ENCODE peak calls at places on chromosome 15, in six cellular contexts. One of them, this sample, is unnamed.

GRCh38 chr15:70722266-70723123 is 40.9 kb downstream of the UACA start:
- DNase-seq in adipocyte: peak
- DNase-seq in HEK293T: no peak
- DNase-seq in IMR-90: peak
- DNase-seq in OCI-LY7: peak
- DNase-seq in GM04503: no peak
- DNase-seq in this sample: peak

GRCh38 chr15:60480888-60481287 is 1.9 kb upstream of the ICE2 start:
- DNase-seq in IMR-90: no peak
- DNase-seq in adipocyte: no peak
- DNase-seq in GM04503: no peak
- DNase-seq in OCI-LY7: no peak
- DNase-seq in HEK293T: no peak
- DNase-seq in this sample: no peak

GRCh38 chr15:55789066-55789660 is 46.2 kb upstream of the PRTG start:
- DNase-seq in IMR-90: no peak
- DNase-seq in OCI-LY7: peak
- DNase-seq in HEK293T: peak
- DNase-seq in GM04503: no peak
- DNase-seq in adipocyte: no peak
- DNase-seq in this sample: peak

GRCh38 chr15:97077930-97078329 is 747.4 kb downstream of the NR2F2 start:
- DNase-seq in HEK293T: peak
- DNase-seq in OCI-LY7: no peak
- DNase-seq in GM04503: no peak
- DNase-seq in IMR-90: no peak
- DNase-seq in adipocyte: no peak
- DNase-seq in this sample: no peak

GRCh38 chr15:60509470-60509869 is 30.5 kb upstream of the ICE2 start:
- DNase-seq in adipocyte: no peak
- DNase-seq in HEK293T: no peak
- DNase-seq in GM04503: no peak
- DNase-seq in OCI-LY7: no peak
- DNase-seq in IMR-90: no peak
- DNase-seq in this sample: no peak

GRCh38 chr15:37218351-37218916 is 118.1 kb upstream of the MEIS2 start:
- DNase-seq in IMR-90: no peak
- DNase-seq in GM04503: no peak
- DNase-seq in HEK293T: no peak
- DNase-seq in OCI-LY7: no peak
- DNase-seq in adipocyte: no peak
- DNase-seq in this sample: peak

GRCh38 chr15:33581032-33581431 is 270.3 kb downstream of the RYR3 start:
- DNase-seq in OCI-LY7: no peak
- DNase-seq in IMR-90: peak
- DNase-seq in adipocyte: peak
- DNase-seq in GM04503: no peak
- DNase-seq in HEK293T: no peak
- DNase-seq in this sample: no peak

GRCh38 chr15:101012326-101013040 is 93.3 kb downstream of the LRRK1 start:
- DNase-seq in OCI-LY7: no peak
- DNase-seq in adipocyte: no peak
- DNase-seq in HEK293T: no peak
- DNase-seq in GM04503: no peak
- DNase-seq in IMR-90: no peak
- DNase-seq in this sample: no peak

GRCh38 chr15:96586901-96587300 is 256.4 kb downstream of the NR2F2 start:
- DNase-seq in OCI-LY7: no peak
- DNase-seq in adipocyte: no peak
- DNase-seq in HEK293T: no peak
- DNase-seq in GM04503: no peak
- DNase-seq in IMR-90: no peak
- DNase-seq in this sample: no peak

GRCh38 chr15:75902129-75902557 is 1.5 kb upstream of the FBXO22 start:
- DNase-seq in HEK293T: peak
- DNase-seq in OCI-LY7: no peak
- DNase-seq in GM04503: no peak
- DNase-seq in IMR-90: no peak
- DNase-seq in adipocyte: no peak
- DNase-seq in this sample: peak

This sample was measured in NCI-H69.